ENCODE peak calls at places on chromosome 5, in six cellular contexts. T is psoas muscle, Q is endodermal cell, E is heart left ventricle, H is OCI-LY7, O is adrenal gland. J is an unnamed sample. For H3K4me1, the result is how much of the 10 kb centered on the place peaks cover.

GRCh38 chr5:116068028-116068632 is 16.7 kb upstream of the COMMD10 start:
- DNase-seq in T (no peak), Q (no peak), E (no peak), H (peak), O (peak), J (peak)

GRCh38 chr5:107484261-107484660 is 186.5 kb downstream of the EFNA5 start:
- DNase-seq in T (no peak), Q (no peak), E (no peak), H (no peak), O (no peak), J (no peak)

GRCh38 chr5:935510-936084 is 42.9 kb downstream of the TRIP13 start:
- DNase-seq in T (no peak), Q (no peak), E (no peak), H (no peak), O (no peak), J (no peak)

GRCh38 chr5:40410939-40411635 is 268.6 kb upstream of the PTGER4 start:
- DNase-seq in T (peak), Q (no peak), E (no peak), H (no peak), O (no peak), J (peak)

GRCh38 chr5:66324357-66324756 is 180.3 kb downstream of the SREK1 start:
- DNase-seq in T (no peak), Q (no peak), E (peak), H (no peak), O (no peak), J (no peak)

GRCh38 chr5:159905496-159905895 is 10.8 kb upstream of the ADRA1B start:
- DNase-seq in T (no peak), Q (no peak), E (no peak), H (no peak), O (no peak), J (no peak)

GRCh38 chr5:96716716-96717115 is 54.5 kb downstream of the CAST start:
- DNase-seq in T (no peak), Q (no peak), E (no peak), H (no peak), O (no peak), J (no peak)

GRCh38 chr5:172775326-172776234 is 4.6 kb upstream of the DUSP1 start:
- DNase-seq in T (peak), Q (no peak), E (no peak), H (no peak), O (peak), J (no peak)

GRCh38 chr5:102670224-102670836 is 84.8 kb upstream of the PAM start:
- DNase-seq in T (no peak), Q (peak), E (no peak), H (no peak), O (peak), J (peak)

GRCh38 chr5:143641549-143641955 is 170.4 kb upstream of the HMHB1 start:
- DNase-seq in T (no peak), Q (no peak), E (no peak), H (no peak), O (no peak), J (no peak)

GRCh38 chr5:137752873-137753226 is 1.3 kb downstream of the HNRNPA0 start:
- DNase-seq in T (no peak), Q (no peak), E (peak), H (peak), O (peak), J (peak)

GRCh38 chr5:133295520-133295919 is 243.7 kb downstream of the HSPA4 start:
- DNase-seq in T (no peak), Q (no peak), E (no peak), H (no peak), O (no peak), J (peak)

GRCh38 chr5:1564182-1564748 is 40.5 kb upstream of the LPCAT1 start:
- DNase-seq in T (no peak), Q (no peak), E (peak), H (no peak), O (peak), J (no peak)

GRCh38 chr5:79107020-79107796 is 4.4 kb upstream of the BHMT start:
- DNase-seq in T (no peak), Q (no peak), E (no peak), H (no peak), O (no peak), J (peak)

GRCh38 chr5:143237664-143238063 is 165.8 kb downstream of the NR3C1 start:
- DNase-seq in T (no peak), Q (no peak), E (no peak), H (no peak), O (no peak), J (no peak)

GRCh38 chr5:123752576-123752975 is 240.6 kb downstream of the CSNK1G3 start:
- DNase-seq in T (no peak), Q (no peak), E (peak), H (no peak), O (no peak), J (peak)

GRCh38 chr5:109141499-109142200 is 268.1 kb downstream of the PJA2 start:
- DNase-seq in T (no peak), Q (peak), E (no peak), H (no peak), O (no peak), J (no peak)

GRCh38 chr5:149284501-149284900 is 12.8 kb downstream of the AFAP1L1 start:
- DNase-seq in T (peak), Q (peak), E (no peak), H (no peak), O (no peak), J (peak)

GRCh38 chr5:10317825-10318682 is 10.4 kb upstream of the CMBL start:
- DNase-seq in T (no peak), Q (no peak), E (no peak), H (no peak), O (no peak), J (no peak)

GRCh38 chr5:63878788-63879187 is 83.5 kb downstream of the HTR1A start:
- DNase-seq in T (no peak), Q (peak), E (no peak), H (no peak), O (no peak), J (no peak)

GRCh38 chr5:141814064-141814982 is 63.9 kb downstream of the PCDH1 start:
- DNase-seq in T (peak), Q (peak), E (peak), H (peak), O (peak), J (peak)

GRCh38 chr5:121949885-121950284 is 11.9 kb upstream of the SRFBP1 start:
- DNase-seq in T (no peak), Q (peak), E (peak), H (peak), O (peak), J (peak)

GRCh38 chr5:5278815-5279381 is 138.8 kb downstream of the ADAMTS16 start:
- DNase-seq in T (no peak), Q (no peak), E (no peak), H (no peak), O (no peak), J (no peak)

GRCh38 chr5:88792144-88792840 is 90.7 kb downstream of the MEF2C start:
- DNase-seq in T (no peak), Q (no peak), E (no peak), H (no peak), O (no peak), J (no peak)

GRCh38 chr5:121273818-121274433 is 577.8 kb upstream of the FTMT start:
- DNase-seq in T (no peak), Q (no peak), E (no peak), H (no peak), O (no peak), J (no peak)

GRCh38 chr5:33129309-33129708 is 311.5 kb upstream of the TARS1 start:
- DNase-seq in T (no peak), Q (no peak), E (no peak), H (no peak), O (no peak), J (no peak)

GRCh38 chr5:18195910-18196309 is 561.6 kb downstream of the TAF11L14 start:
- DNase-seq in T (no peak), Q (no peak), E (no peak), H (no peak), O (no peak), J (no peak)

GRCh38 chr5:23704176-23704855 is 196.9 kb downstream of the PRDM9 start:
- DNase-seq in T (no peak), Q (no peak), E (no peak), H (no peak), O (no peak), J (no peak)

DNA sequence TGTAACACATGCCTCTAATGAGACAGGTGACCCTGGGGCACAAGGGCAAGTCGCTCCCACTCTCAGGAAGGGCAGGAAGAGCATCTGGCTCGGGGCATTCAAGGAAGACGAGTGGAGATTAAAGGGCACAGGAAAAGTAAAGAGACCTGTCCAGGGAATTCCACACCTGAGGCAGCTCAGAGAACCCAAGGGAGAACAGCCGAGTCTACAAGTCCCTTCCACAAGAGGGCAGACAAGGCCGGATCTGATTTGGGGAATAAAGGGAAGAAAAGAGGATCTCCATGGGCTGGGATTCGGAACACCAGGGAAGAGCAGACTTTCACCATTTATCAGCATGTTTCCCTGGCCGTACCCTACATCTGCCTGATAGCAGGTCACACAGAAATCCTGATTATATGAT is 28.1 kb downstream of the GPX3 start:
- DNase-seq in T (no peak), Q (peak), E (no peak), H (no peak), O (no peak), J (no peak)
- TF ChIP-seq CTCF in T (peak), Q (peak), E (no peak), H (no peak), O (no peak), J (peak)

DNA sequence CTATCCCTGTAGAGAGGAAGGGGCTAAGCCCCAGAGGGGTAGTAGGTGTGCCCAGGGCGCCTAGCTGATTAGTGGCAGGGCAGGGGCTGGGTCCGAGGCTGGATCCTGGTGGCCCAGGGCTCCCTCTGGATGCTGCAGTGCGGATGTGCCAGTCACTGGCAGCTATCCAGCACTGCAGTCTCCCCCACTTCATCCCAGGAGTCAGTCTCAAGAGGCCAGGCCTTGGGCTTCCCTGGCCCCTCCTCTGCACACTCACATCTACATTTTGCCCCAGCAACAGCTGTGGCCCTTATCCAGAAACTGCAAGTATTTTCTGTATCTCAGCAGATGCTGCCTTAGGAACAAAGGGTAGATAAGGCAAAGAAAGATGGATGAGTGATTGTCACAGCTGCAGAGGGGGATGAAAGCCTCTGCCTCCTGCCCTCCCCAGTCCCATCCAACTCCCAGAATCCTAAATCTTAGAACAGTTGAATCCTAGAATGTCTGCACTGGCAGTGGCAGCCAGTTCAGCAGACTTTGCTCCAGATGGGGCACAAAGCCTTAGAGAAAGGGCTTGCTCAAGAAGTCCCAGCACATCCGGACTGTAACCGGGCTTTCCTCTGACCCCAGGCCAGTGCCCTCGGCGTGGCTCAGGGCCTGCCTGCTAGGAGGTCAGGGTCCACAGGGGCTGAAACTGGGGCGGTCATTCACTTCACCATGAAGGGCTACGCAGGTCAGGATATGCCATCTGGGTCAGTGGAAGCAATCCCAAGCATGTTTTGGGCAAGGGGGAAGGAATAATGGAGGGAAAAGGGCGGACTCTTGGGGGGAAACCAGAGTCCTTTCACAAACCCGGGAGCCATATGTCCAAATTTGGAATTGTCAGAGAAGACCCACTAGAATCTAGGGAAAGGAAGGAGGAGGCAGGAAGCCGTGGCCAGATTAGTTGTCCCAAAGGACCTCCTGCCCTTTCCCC is 1.5 kb downstream of the ANXA6 start:
- DNase-seq in T (no peak), Q (peak), E (peak), H (peak), O (peak), J (peak)
- H3K27ac ChIP-seq in T (peak), Q (peak), E (peak), H (peak), O (peak), J (peak)

DNA sequence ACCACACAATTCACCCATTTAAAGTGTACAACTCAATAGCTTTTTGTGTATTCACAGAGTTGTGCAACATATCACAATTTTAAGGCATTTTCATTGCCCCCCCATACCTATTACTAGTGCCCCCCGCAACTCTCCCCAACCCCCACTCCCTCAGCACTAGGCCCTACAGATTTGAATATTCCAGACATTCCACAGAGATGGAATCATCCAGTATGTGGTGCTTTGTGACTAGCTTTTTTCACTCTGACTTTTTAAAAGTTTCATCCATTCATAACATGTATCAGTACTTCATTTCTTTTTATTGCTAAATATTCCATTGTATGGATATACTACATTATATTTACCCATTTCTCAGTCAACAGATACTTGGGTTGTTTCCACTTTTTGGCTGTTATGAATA is 103.0 kb upstream of the LRRTM2 start:
- DNase-seq in T (no peak), Q (peak), E (no peak), H (no peak), O (no peak), J (peak)
- H3K4me1 ChIP-seq in T (under half), Q (under half), E (under half), H (under half), O (under half), J (under half)

DNA sequence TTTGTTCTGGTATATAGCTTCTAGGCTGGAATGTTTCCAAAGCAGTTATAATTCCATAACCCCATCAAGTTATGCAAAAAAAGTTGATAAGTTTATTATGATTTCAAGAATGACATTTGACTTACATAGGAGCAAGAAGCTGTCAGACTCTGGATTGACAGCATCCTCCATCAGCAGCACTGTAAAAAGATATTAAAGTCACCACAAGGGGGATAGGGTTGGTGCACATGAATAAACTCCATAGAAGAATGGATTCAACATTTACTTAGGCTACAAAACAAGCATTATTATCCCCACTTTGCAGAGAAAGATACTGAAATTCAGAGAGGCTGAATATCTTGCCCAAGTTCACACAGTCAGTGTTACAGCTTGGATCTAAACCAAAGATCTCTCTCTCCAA is 208.9 kb upstream of the SLC30A5 start:
- DNase-seq in T (no peak), Q (no peak), E (no peak), H (no peak), O (no peak), J (no peak)
- TF ChIP-seq CTCF in T (peak), Q (peak), E (peak), H (peak), O (peak), J (peak)

DNA sequence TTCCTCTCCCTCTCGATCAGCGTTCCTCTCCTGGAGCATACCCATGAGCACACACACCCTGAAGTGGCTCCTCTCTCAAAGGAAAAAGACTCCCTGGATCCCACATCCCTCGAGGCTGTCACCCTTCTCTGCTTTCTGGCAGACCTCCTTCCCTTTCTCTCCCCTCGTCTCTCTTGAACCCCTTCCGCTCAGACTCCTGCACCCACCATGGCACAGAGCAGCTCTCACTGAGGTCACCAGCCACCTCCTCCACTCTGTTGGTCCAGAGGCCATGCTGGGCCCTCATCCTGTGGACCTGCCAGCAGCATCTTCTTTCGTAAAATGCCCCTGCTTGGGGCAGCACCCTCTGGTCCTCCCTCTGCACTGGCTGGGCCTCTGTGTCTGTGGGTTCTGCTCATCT is 5.7 kb downstream of the B4GALT7 start:
- DNase-seq in T (no peak), Q (no peak), E (no peak), H (no peak), O (no peak), J (no peak)
- H3K27ac ChIP-seq in T (no peak), Q (no peak), E (no peak), H (no peak), O (no peak), J (no peak)

DNA sequence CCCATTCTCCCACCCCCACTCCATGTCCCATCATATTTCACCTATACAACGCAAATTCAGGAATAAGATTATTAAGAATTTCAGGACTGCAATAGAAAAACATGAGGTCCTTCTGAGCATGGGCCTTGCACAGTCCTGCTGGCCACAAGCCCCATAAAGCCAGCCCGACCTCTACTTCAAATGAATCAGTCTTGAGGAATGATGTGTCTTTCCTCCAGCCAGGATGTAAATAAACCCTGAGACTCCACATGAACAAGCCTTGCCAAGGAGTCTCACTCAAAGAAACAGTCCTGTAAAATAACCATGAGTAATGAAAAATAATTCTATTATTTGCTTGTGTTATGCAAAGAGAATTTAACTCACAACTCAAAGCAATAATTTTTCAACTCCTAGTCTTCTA is 140.0 kb upstream of the MOCS2 start:
- DNase-seq in T (peak), Q (no peak), E (no peak), H (no peak), O (no peak), J (no peak)
- H3K4me1 ChIP-seq in T (under half), Q (under half), E (under half), H (under half), O (under half), J (under half)

GRCh38 chr5:22699319-22699718 is 153.8 kb downstream of the CDH12 start:
- DNase-seq in T (no peak), Q (no peak), E (no peak), H (no peak), O (no peak), J (no peak)
- TF ChIP-seq CTCF in T (no peak), Q (peak), E (no peak), H (no peak), O (no peak), J (no peak)

GRCh38 chr5:162377895-162378294 is 310.3 kb downstream of the GABRG2 start:
- DNase-seq in T (no peak), Q (no peak), E (no peak), H (no peak), O (no peak), J (no peak)

GRCh38 chr5:162372265-162372664 is 304.7 kb downstream of the GABRG2 start:
- DNase-seq in T (no peak), Q (peak), E (no peak), H (no peak), O (no peak), J (no peak)
- H3K27ac ChIP-seq in T (no peak), Q (peak), E (no peak), H (no peak), O (no peak), J (no peak)

J was measured in cardiac muscle cell.